ENCODE peak calls at places on chromosomes 4 and X, in eight cellular contexts. G is EL; O is uterus; V is foreskin keratinocyte; E is Kasumi-1; I is NCI-H510A; L is activated effector memory CD4-positive, alpha-beta T cell treated with Interleukin-2 at 50 U/mL for 16 hours; J is nucleus accumbens. N is an unnamed sample.

GRCh38 chr4:128229458-128229805 is 58.2 kb downstream of the PGRMC2 start:
- DNase-seq in G (no peak), O (no peak), V (peak), E (no peak), I (no peak), L (no peak), J (no peak), N (no peak)

GRCh38 chrX:85003655-85004244 is at the start of gene APOOL:
- DNase-seq in G (peak), O (peak), V (peak), E (peak), I (peak), L (peak), J (peak), N (peak)

GRCh38 chr4:13524504-13525243 is 19.6 kb downstream of the NKX3-2 start:
- DNase-seq in G (peak), O (no peak), V (no peak), E (no peak), I (no peak), L (no peak), J (no peak), N (no peak)

GRCh38 chr4:168605411-168605810 is 108.6 kb downstream of the PALLD start:
- DNase-seq in G (peak), O (no peak), V (no peak), E (no peak), I (no peak), L (no peak), J (no peak), N (no peak)

GRCh38 chr4:54231419-54232150 is 2.5 kb downstream of the PDGFRA start:
- DNase-seq in G (peak), O (peak), V (no peak), E (no peak), I (no peak), L (no peak), J (no peak), N (no peak)

GRCh38 chrX:44228621-44229020 is 114.9 kb downstream of the EFHC2 start:
- DNase-seq in G (no peak), O (no peak), V (no peak), E (peak), I (no peak), L (no peak), J (peak), N (no peak)

GRCh38 chr4:119242417-119242816 is 29.9 kb downstream of the USP53 start:
- DNase-seq in G (no peak), O (no peak), V (no peak), E (no peak), I (no peak), L (no peak), J (no peak), N (no peak)

GRCh38 chrX:133948895-133949294 is 36.5 kb downstream of the GPC3 start:
- DNase-seq in G (no peak), O (no peak), V (no peak), E (no peak), I (no peak), L (no peak), J (no peak), N (no peak)

GRCh38 chr4:11028334-11028733 is 343.8 kb upstream of the CLNK start:
- DNase-seq in G (no peak), O (no peak), V (no peak), E (no peak), I (no peak), L (no peak), J (no peak), N (no peak)

GRCh38 chr4:165464813-165465381 is 86.1 kb downstream of the CPE start:
- DNase-seq in G (peak), O (no peak), V (no peak), E (peak), I (no peak), L (no peak), J (no peak), N (no peak)

GRCh38 chr4:7266525-7267292 is 74.4 kb downstream of the SORCS2 start:
- DNase-seq in G (peak), O (no peak), V (peak), E (no peak), I (no peak), L (no peak), J (no peak), N (no peak)

GRCh38 chrX:70452143-70452733 is 7.6 kb downstream of the DLG3 start:
- DNase-seq in G (peak), O (peak), V (no peak), E (peak), I (peak), L (peak), J (peak), N (peak)

GRCh38 chr4:56979674-56980073 is 978 bp downstream of the POLR2B start:
- DNase-seq in G (peak), O (no peak), V (no peak), E (peak), I (peak), L (peak), J (no peak), N (peak)

GRCh38 chrX:111435469-111435868 is 23.5 kb upstream of the DCX start:
- DNase-seq in G (no peak), O (no peak), V (no peak), E (no peak), I (no peak), L (no peak), J (no peak), N (no peak)

GRCh38 chr4:136818811-136819210 is 713.5 kb downstream of the PCDH18 start:
- DNase-seq in G (no peak), O (no peak), V (no peak), E (peak), I (no peak), L (no peak), J (no peak), N (no peak)

GRCh38 chr4:113657834-113658233 is 103.7 kb downstream of the CAMK2D start:
- DNase-seq in G (peak), O (no peak), V (peak), E (no peak), I (no peak), L (no peak), J (no peak), N (no peak)

GRCh38 chr4:163404570-163404969 is 60.9 kb downstream of the NPY5R start:
- DNase-seq in G (no peak), O (no peak), V (no peak), E (no peak), I (no peak), L (no peak), J (no peak), N (no peak)

GRCh38 chr4:66636321-66636720 is 909.0 kb downstream of the CENPC start:
- DNase-seq in G (no peak), O (no peak), V (no peak), E (no peak), I (no peak), L (no peak), J (no peak), N (no peak)

GRCh38 chrX:77788050-77788449 is 2.0 kb upstream of the ATRX start:
- DNase-seq in G (peak), O (no peak), V (no peak), E (peak), I (no peak), L (no peak), J (no peak), N (no peak)

GRCh38 chr4:94668724-94669123 is 89.0 kb upstream of the BMPR1B start:
- DNase-seq in G (no peak), O (no peak), V (no peak), E (no peak), I (no peak), L (no peak), J (no peak), N (no peak)

GRCh38 chr4:120821986-120822385 is 100.5 kb downstream of the PRDM5 start:
- DNase-seq in G (no peak), O (no peak), V (no peak), E (no peak), I (no peak), L (no peak), J (no peak), N (no peak)

GRCh38 chr4:74428278-74428677 is 16.7 kb upstream of the AREG start:
- DNase-seq in G (no peak), O (no peak), V (peak), E (no peak), I (no peak), L (no peak), J (no peak), N (no peak)

GRCh38 chr4:171880136-171880535 is 66.9 kb downstream of the GALNTL6 start:
- DNase-seq in G (peak), O (no peak), V (peak), E (no peak), I (no peak), L (no peak), J (no peak), N (no peak)

GRCh38 chrX:95629737-95630136 is 1054.9 kb upstream of the DIAPH2 start:
- DNase-seq in G (no peak), O (no peak), V (no peak), E (no peak), I (no peak), L (no peak), J (no peak), N (no peak)

GRCh38 chr4:7767966-7768365 is 171.7 kb downstream of the AFAP1 start:
- DNase-seq in G (no peak), O (no peak), V (no peak), E (no peak), I (no peak), L (no peak), J (no peak), N (no peak)

GRCh38 chrX:56763556-56764152 is 34.6 kb downstream of the NBDY start:
- DNase-seq in G (no peak), O (peak), V (no peak), E (no peak), I (no peak), L (peak), J (no peak), N (no peak)

GRCh38 chrX:15465896-15466651 is 27.1 kb downstream of the PIR start:
- DNase-seq in G (no peak), O (no peak), V (no peak), E (no peak), I (no peak), L (no peak), J (no peak), N (no peak)

GRCh38 chr4:157895205-157895604 is 277.6 kb downstream of the GASK1B start:
- DNase-seq in G (no peak), O (no peak), V (no peak), E (no peak), I (no peak), L (no peak), J (no peak), N (no peak)

N was measured in neural crest cell.